ENCODE peak calls at places on chromosomes 11 and 22, in ten cellular contexts. X is fibroblast of lung, N is upper lobe of right lung, G is mammary epithelial cell, A is neural progenitor cell, V is pancreas, T is Caco-2, O is dorsolateral prefrontal cortex, E is lung, Y is brain microvascular endothelial cell. U is an unnamed sample.

GRCh38 chr22:44919691-44920090 is 90.1 kb downstream of the PHF21B start:
- DNase-seq in X (no peak), N (no peak), G (no peak), A (no peak), V (peak; percentile 35), T (no peak), O (no peak), E (no peak), Y (no peak), U (no peak)

GRCh38 chr11:15889972-15890371 is 466.4 kb downstream of the SOX6 start:
- DNase-seq in X (peak; percentile 85), N (no peak), G (no peak), A (peak; percentile 53), V (no peak), T (no peak), O (no peak), E (no peak), Y (peak; percentile 52), U (no peak)

GRCh38 chr11:32960553-32961164 is 55.0 kb upstream of the DEPDC7 start:
- DNase-seq in X (peak; percentile 40), N (no peak), G (peak; percentile 40), A (peak; percentile 50), V (no peak), T (no peak), O (no peak), E (no peak), Y (no peak), U (peak; percentile 61)

GRCh38 chr11:43853766-43854165 is 26.9 kb upstream of the ALKBH3 start:
- DNase-seq in X (no peak), N (no peak), G (peak; percentile 76), A (no peak), V (no peak), T (no peak), O (no peak), E (no peak), Y (no peak), U (peak; percentile 54)

GRCh38 chr11:2555891-2556290 is 111.1 kb downstream of the KCNQ1 start:
- DNase-seq in X (no peak), N (peak; percentile 32), G (no peak), A (no peak), V (peak; percentile 38), T (peak; percentile 9), O (no peak), E (no peak), Y (no peak), U (no peak)

GRCh38 chr11:1310315-1310687 is 869 bp upstream of the TOLLIP start:
- DNase-seq in X (no peak), N (no peak), G (no peak), A (no peak), V (no peak), T (no peak), O (no peak), E (no peak), Y (no peak), U (no peak)

GRCh38 chr22:24054356-24054755 is 43.3 kb downstream of the CABIN1 start:
- DNase-seq in X (peak; percentile 54), N (no peak), G (no peak), A (no peak), V (no peak), T (no peak), O (no peak), E (no peak), Y (no peak), U (no peak)

GRCh38 chr11:69372589-69373250 is 78.8 kb downstream of the MYEOV start:
- DNase-seq in X (no peak), N (no peak), G (no peak), A (no peak), V (no peak), T (peak; percentile 32), O (peak; percentile 27), E (no peak), Y (no peak), U (no peak)

DNA sequence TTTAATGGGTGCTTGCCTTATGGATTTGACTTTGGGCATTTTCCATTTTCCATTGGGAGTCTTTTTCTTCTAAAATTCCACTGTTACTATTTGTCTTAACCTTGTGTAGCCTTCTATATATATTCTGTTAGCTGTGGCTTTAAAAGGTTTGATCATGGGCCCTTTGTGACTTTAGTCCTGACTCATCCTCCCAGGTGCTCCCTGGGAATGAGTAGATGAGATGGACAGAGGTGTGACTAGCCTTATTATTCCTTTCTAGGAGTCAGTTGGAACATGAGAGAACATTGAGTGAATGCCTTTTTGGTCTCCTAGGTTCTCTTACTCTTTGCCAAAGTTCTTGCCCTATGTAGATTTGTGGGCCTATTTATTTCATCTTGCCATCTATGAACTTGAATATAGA is 39.0 kb downstream of the DDX10 start:
- DNase-seq in X (no peak), N (no peak), G (peak; percentile 71), A (no peak), V (no peak), T (no peak), O (no peak), E (no peak), Y (no peak), U (peak; percentile 70)
- TF ChIP-seq CTCF in X (no peak), N (no peak), G (no peak), A (no peak), V (no peak), T (no peak), O (no peak), E (no peak), Y (no peak), U (no peak)

GRCh38 chr11:19367051-19367709 is 126.4 kb upstream of the E2F8 start:
- DNase-seq in X (peak; percentile 82), N (no peak), G (no peak), A (no peak), V (no peak), T (no peak), O (no peak), E (no peak), Y (peak; percentile 74), U (no peak)

GRCh38 chr11:19365743-19366410 is 125.1 kb upstream of the E2F8 start:
- DNase-seq in X (no peak), N (no peak), G (no peak), A (peak; percentile 63), V (no peak), T (no peak), O (no peak), E (no peak), Y (no peak), U (no peak)

GRCh38 chr11:19370100-19370861 is 129.5 kb upstream of the E2F8 start:
- DNase-seq in X (peak; percentile 54), N (no peak), G (peak; percentile 62), A (no peak), V (no peak), T (peak; percentile 48), O (no peak), E (peak; percentile 36), Y (peak; percentile 38), U (peak; percentile 83)

GRCh38 chr11:19372381-19372780 is 131.6 kb upstream of the E2F8 start:
- DNase-seq in X (no peak), N (no peak), G (no peak), A (no peak), V (no peak), T (no peak), O (no peak), E (no peak), Y (no peak), U (no peak)

GRCh38 chr11:19368726-19369364 is 128.1 kb upstream of the E2F8 start:
- DNase-seq in X (no peak), N (no peak), G (no peak), A (no peak), V (no peak), T (no peak), O (no peak), E (no peak), Y (no peak), U (no peak)
- H3K27me3 ChIP-seq in X (no peaks in the 10 kb centered on the region), N (no peaks in the 10 kb centered on the region), G (no peaks in the 10 kb centered on the region), A (no peaks in the 10 kb centered on the region), V (no peaks in the 10 kb centered on the region), T (no peaks in the 10 kb centered on the region), O (no peaks in the 10 kb centered on the region), E (no peaks in the 10 kb centered on the region), Y (no peaks in the 10 kb centered on the region), U (no peaks in the 10 kb centered on the region)

DNA sequence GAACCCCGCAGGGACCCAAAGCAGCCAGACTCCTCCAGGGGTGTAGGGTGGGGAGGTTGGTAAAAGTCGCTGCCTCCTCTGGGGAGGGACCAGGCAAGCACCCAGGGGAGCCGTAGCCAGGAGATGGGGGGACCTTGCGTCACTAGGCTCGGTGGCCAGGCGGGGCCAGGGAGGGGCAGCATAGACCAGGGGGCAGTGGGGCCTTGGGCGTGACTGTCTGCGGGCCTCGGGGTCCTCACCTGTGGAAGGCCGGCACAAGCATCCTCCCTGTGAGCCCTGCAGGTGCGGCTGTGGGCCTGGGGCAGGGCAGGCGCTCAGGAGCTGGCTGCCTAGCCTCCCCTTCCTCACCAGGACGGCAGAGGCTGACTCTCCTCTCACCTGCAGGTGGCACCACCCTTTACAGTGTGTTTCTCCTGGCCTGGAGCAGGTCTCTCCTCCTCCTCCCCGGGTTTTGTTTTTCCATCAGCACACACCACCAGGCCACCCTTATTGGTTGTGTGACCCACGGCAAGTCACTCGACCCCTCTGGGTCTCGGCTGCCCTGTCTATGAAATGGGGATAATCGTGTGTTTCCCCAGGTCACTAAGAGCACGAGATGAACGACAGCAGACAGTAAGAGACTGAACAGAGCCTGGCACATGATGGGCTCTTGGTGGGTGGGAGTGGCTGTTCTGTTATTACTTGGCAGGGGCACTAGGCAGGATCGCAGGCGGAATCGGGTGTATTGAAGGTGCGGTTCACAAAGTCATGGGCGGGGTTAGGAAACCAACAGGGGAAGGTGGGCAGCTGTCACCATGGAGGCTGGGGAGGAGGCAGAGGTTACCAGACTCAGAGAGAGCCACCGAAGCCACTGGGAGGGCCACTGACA is 52.7 kb downstream of the FLRT1 start:
- DNase-seq in X (no peak), N (no peak), G (no peak), A (peak; percentile 72), V (no peak), T (no peak), O (peak; percentile 62), E (no peak), Y (no peak), U (peak; percentile 8)
- TF ChIP-seq CTCF in X (peak; percentile 12), N (peak; percentile 36), G (peak; percentile 21), A (peak; percentile 60), V (no peak), T (peak; percentile 49), O (peak; percentile 29), E (no peak), Y (peak; percentile 52), U (peak; percentile 61)

GRCh38 chr11:64667154-64667745 is 55.7 kb downstream of the NRXN2 start:
- DNase-seq in X (no peak), N (no peak), G (no peak), A (peak; percentile 51), V (no peak), T (no peak), O (peak; percentile 45), E (no peak), Y (no peak), U (no peak)
- H3K27me3 ChIP-seq in X (peaks cover 14% of the 10 kb centered on the region), N (peaks cover 12% of the 10 kb centered on the region), G (no peaks in the 10 kb centered on the region), A (peaks cover 24% of the 10 kb centered on the region), V (no peaks in the 10 kb centered on the region), T (no peaks in the 10 kb centered on the region), O (no peaks in the 10 kb centered on the region), E (peaks cover 3% of the 10 kb centered on the region), Y (peaks cover 4% of the 10 kb centered on the region), U (peaks cover 9% of the 10 kb centered on the region)

DNA sequence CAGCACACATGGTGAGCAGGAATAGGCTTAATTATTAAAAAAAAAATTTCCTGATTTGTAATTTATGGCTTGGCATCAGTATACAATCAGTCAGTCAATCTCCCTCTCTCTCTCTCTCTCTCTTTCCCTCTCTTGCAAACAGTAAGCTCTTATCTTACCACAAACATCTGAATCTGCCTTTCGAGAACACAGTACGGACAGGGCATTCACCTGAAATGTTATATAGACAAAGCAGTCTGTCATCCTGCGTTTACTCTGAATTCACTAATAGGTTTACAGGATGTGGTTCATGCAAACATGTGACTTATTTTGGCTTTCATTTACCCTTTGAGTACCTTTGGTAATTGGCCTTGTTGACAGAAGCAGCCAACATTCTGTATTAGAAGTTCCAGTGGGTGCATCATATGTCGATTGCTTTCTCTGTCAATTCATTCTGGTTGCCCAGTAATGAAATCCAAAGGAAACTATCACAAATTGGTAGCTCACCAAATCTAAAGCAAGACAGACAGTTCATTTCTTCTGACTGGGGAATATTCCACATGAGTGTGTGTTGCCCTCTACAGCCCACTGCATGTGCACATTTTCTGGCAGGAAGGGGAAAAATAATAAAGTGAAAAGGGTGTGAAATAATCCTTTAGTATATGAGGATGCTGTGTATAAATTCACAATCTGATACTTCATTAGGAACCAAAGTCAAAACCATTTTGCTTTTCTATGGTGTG is 1058.2 kb downstream of the LRRC4C start:
- DNase-seq in X (no peak), N (no peak), G (no peak), A (no peak), V (no peak), T (no peak), O (no peak), E (no peak), Y (no peak), U (no peak)
- TF ChIP-seq CTCF in X (no peak), N (no peak), G (no peak), A (no peak), V (no peak), T (no peak), O (peak; percentile 14), E (no peak), Y (no peak), U (no peak)